ENCODE peak calls at places on chromosomes 4 and X, in ten cellular contexts. One of them, this sample, is unnamed. For H3K27me3, the result is how much of the 10 kb centered on the place peaks cover.

GRCh38 chrX:136457303-136457917 is 30.3 kb upstream of the BRS3 start:
- DNase-seq in cardiac muscle cell: no peak
- DNase-seq in stomach: no peak
- DNase-seq in RWPE2: no peak
- DNase-seq in left lung: no peak
- DNase-seq in sigmoid colon: no peak
- DNase-seq in tibial nerve: no peak
- DNase-seq in A673: no peak
- DNase-seq in pancreas: no peak
- DNase-seq in CD8-positive, alpha-beta T cell: no peak
- DNase-seq in this sample: no peak

GRCh38 chr4:52750819-52751348 is 341 bp downstream of the ERVMER34-1 start:
- DNase-seq in pancreas: peak
- DNase-seq in tibial nerve: no peak
- DNase-seq in cardiac muscle cell: no peak
- DNase-seq in RWPE2: no peak
- DNase-seq in A673: peak
- DNase-seq in sigmoid colon: no peak
- DNase-seq in stomach: no peak
- DNase-seq in CD8-positive, alpha-beta T cell: no peak
- DNase-seq in left lung: no peak
- DNase-seq in this sample: peak

GRCh38 chr4:42607011-42607726 is 49.7 kb downstream of the ATP8A1 start:
- DNase-seq in CD8-positive, alpha-beta T cell: no peak
- DNase-seq in sigmoid colon: no peak
- DNase-seq in A673: no peak
- DNase-seq in pancreas: no peak
- DNase-seq in left lung: no peak
- DNase-seq in stomach: no peak
- DNase-seq in tibial nerve: no peak
- DNase-seq in cardiac muscle cell: no peak
- DNase-seq in RWPE2: no peak
- DNase-seq in this sample: no peak

GRCh38 chr4:144648042-144648441 is 2.1 kb downstream of the HHIP start:
- DNase-seq in tibial nerve: no peak
- DNase-seq in cardiac muscle cell: no peak
- DNase-seq in RWPE2: no peak
- DNase-seq in left lung: no peak
- DNase-seq in stomach: no peak
- DNase-seq in sigmoid colon: no peak
- DNase-seq in A673: no peak
- DNase-seq in pancreas: no peak
- DNase-seq in CD8-positive, alpha-beta T cell: no peak
- DNase-seq in this sample: no peak

GRCh38 chrX:39857780-39858179 is 240.0 kb downstream of the BCOR start:
- DNase-seq in RWPE2: no peak
- DNase-seq in stomach: no peak
- DNase-seq in pancreas: no peak
- DNase-seq in tibial nerve: no peak
- DNase-seq in cardiac muscle cell: no peak
- DNase-seq in sigmoid colon: no peak
- DNase-seq in left lung: no peak
- DNase-seq in CD8-positive, alpha-beta T cell: no peak
- DNase-seq in A673: no peak
- DNase-seq in this sample: no peak

GRCh38 chr4:14581741-14582140 is 420.5 kb upstream of the CPEB2 start:
- DNase-seq in A673: no peak
- DNase-seq in sigmoid colon: no peak
- DNase-seq in tibial nerve: no peak
- DNase-seq in cardiac muscle cell: peak
- DNase-seq in left lung: no peak
- DNase-seq in RWPE2: no peak
- DNase-seq in pancreas: no peak
- DNase-seq in CD8-positive, alpha-beta T cell: no peak
- DNase-seq in stomach: no peak
- DNase-seq in this sample: no peak

GRCh38 chr4:174993916-174994315 is 75.8 kb downstream of the ADAM29 start:
- DNase-seq in CD8-positive, alpha-beta T cell: no peak
- DNase-seq in tibial nerve: no peak
- DNase-seq in sigmoid colon: no peak
- DNase-seq in pancreas: no peak
- DNase-seq in RWPE2: no peak
- DNase-seq in cardiac muscle cell: no peak
- DNase-seq in A673: no peak
- DNase-seq in left lung: no peak
- DNase-seq in stomach: no peak
- DNase-seq in this sample: no peak

GRCh38 chr4:110417151-110417550 is 58.8 kb upstream of the ENPEP start:
- DNase-seq in pancreas: no peak
- DNase-seq in left lung: no peak
- DNase-seq in CD8-positive, alpha-beta T cell: no peak
- DNase-seq in tibial nerve: no peak
- DNase-seq in sigmoid colon: no peak
- DNase-seq in A673: no peak
- DNase-seq in RWPE2: no peak
- DNase-seq in cardiac muscle cell: no peak
- DNase-seq in stomach: no peak
- DNase-seq in this sample: no peak

GRCh38 chrX:136380010-136380769 is 79.4 kb downstream of the ADGRG4 start:
- DNase-seq in tibial nerve: no peak
- DNase-seq in cardiac muscle cell: no peak
- DNase-seq in pancreas: no peak
- DNase-seq in left lung: no peak
- DNase-seq in sigmoid colon: no peak
- DNase-seq in CD8-positive, alpha-beta T cell: no peak
- DNase-seq in stomach: no peak
- DNase-seq in A673: no peak
- DNase-seq in RWPE2: no peak
- DNase-seq in this sample: no peak

GRCh38 chrX:63929608-63930007 is 144.6 kb upstream of the ARHGEF9 start:
- DNase-seq in stomach: no peak
- DNase-seq in tibial nerve: no peak
- DNase-seq in CD8-positive, alpha-beta T cell: no peak
- DNase-seq in sigmoid colon: no peak
- DNase-seq in cardiac muscle cell: no peak
- DNase-seq in left lung: no peak
- DNase-seq in RWPE2: no peak
- DNase-seq in pancreas: no peak
- DNase-seq in A673: no peak
- DNase-seq in this sample: no peak

GRCh38 chr4:78197947-78198346 is 140.8 kb downstream of the FRAS1 start:
- DNase-seq in A673: no peak
- DNase-seq in tibial nerve: no peak
- DNase-seq in cardiac muscle cell: no peak
- DNase-seq in pancreas: no peak
- DNase-seq in stomach: no peak
- DNase-seq in left lung: no peak
- DNase-seq in CD8-positive, alpha-beta T cell: no peak
- DNase-seq in sigmoid colon: no peak
- DNase-seq in RWPE2: no peak
- DNase-seq in this sample: no peak

GRCh38 chr4:105896461-105896939 is 1.2 kb downstream of the NPNT start:
- DNase-seq in cardiac muscle cell: no peak
- DNase-seq in sigmoid colon: no peak
- DNase-seq in A673: no peak
- DNase-seq in stomach: no peak
- DNase-seq in left lung: no peak
- DNase-seq in CD8-positive, alpha-beta T cell: no peak
- DNase-seq in tibial nerve: no peak
- DNase-seq in pancreas: no peak
- DNase-seq in RWPE2: peak
- DNase-seq in this sample: no peak

GRCh38 chr4:16450724-16451123 is 224.5 kb upstream of the TAPT1 start:
- DNase-seq in tibial nerve: no peak
- DNase-seq in A673: peak
- DNase-seq in cardiac muscle cell: no peak
- DNase-seq in sigmoid colon: no peak
- DNase-seq in pancreas: no peak
- DNase-seq in left lung: no peak
- DNase-seq in CD8-positive, alpha-beta T cell: no peak
- DNase-seq in RWPE2: no peak
- DNase-seq in stomach: no peak
- DNase-seq in this sample: no peak

GRCh38 chr4:190015538-190016368 is 11.3 kb downstream of the FRG2 start:
- DNase-seq in A673: peak
- DNase-seq in cardiac muscle cell: no peak
- DNase-seq in sigmoid colon: no peak
- DNase-seq in tibial nerve: no peak
- DNase-seq in stomach: no peak
- DNase-seq in RWPE2: no peak
- DNase-seq in CD8-positive, alpha-beta T cell: peak
- DNase-seq in left lung: no peak
- DNase-seq in pancreas: no peak
- DNase-seq in this sample: no peak
- H3K27me3 ChIP-seq in A673: half or more
- H3K27me3 ChIP-seq in cardiac muscle cell: half or more
- H3K27me3 ChIP-seq in sigmoid colon: half or more
- H3K27me3 ChIP-seq in tibial nerve: half or more
- H3K27me3 ChIP-seq in stomach: half or more
- H3K27me3 ChIP-seq in RWPE2: half or more
- H3K27me3 ChIP-seq in CD8-positive, alpha-beta T cell: under half
- H3K27me3 ChIP-seq in left lung: half or more
- H3K27me3 ChIP-seq in pancreas: under half
- H3K27me3 ChIP-seq in this sample: under half

DNA sequence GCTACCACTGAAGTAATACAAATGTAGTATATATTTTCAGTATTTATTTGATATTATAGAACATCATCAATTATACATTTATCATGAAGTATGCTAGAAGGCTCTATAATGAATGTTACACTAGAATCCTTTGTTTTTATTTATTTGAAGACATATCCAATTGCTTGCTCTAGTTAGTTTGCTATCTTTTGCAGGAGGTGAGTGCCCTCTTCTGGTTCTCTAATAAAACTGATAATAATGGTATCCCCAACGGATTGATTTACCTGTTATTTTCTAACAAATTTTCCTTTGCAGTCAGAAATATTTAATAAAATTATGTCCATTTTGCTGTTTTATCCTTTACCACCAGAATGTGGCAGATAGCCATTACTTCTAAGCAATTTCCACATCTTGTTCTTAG is 274.3 kb upstream of the TACR3 start:
- DNase-seq in RWPE2: no peak
- DNase-seq in CD8-positive, alpha-beta T cell: no peak
- DNase-seq in tibial nerve: no peak
- DNase-seq in stomach: no peak
- DNase-seq in left lung: no peak
- DNase-seq in sigmoid colon: no peak
- DNase-seq in cardiac muscle cell: no peak
- DNase-seq in A673: peak
- DNase-seq in pancreas: no peak
- DNase-seq in this sample: no peak
- TF ChIP-seq CTCF in RWPE2: peak
- TF ChIP-seq CTCF in CD8-positive, alpha-beta T cell: no peak
- TF ChIP-seq CTCF in tibial nerve: no peak
- TF ChIP-seq CTCF in stomach: no peak
- TF ChIP-seq CTCF in left lung: no peak
- TF ChIP-seq CTCF in sigmoid colon: no peak
- TF ChIP-seq CTCF in cardiac muscle cell: no peak
- TF ChIP-seq CTCF in A673: peak
- TF ChIP-seq CTCF in pancreas: no peak
- TF ChIP-seq CTCF in this sample: no peak

DNA sequence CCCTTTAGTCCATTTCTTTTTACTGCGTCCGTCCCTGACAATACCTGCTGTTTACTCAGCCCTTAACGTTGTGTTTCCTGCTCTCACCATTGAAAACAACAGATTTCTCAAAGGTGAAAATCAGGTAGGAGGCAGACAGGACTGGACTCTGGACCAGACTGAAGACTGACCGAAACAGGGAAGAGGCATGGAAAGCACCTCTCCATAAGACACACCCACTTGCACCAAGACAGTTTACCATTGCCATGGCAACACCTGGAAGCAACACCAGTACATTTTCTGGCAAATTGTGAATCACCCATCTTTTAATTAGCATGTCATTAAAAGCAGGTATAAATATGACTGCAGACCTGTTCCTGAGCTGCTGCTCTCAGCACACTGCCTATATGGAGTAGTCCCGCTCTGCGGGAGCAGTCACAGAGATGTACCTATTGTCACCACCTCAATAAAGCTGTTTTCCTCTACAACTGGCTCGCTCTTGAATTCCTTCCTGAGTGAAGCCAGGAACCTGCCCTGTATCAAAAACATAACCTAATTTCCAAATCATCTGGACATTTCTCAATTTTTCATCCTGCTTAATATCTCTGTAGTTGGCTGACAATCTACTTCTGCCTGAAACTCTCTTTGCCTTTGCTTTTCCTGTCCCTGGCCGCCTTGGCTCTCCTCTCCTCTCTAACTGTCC is 117.0 kb downstream of the RNF150 start:
- DNase-seq in left lung: no peak
- DNase-seq in pancreas: no peak
- DNase-seq in cardiac muscle cell: no peak
- DNase-seq in A673: no peak
- DNase-seq in tibial nerve: no peak
- DNase-seq in CD8-positive, alpha-beta T cell: no peak
- DNase-seq in sigmoid colon: no peak
- DNase-seq in stomach: no peak
- DNase-seq in RWPE2: no peak
- DNase-seq in this sample: no peak
- H3K27me3 ChIP-seq in left lung: under half
- H3K27me3 ChIP-seq in pancreas: under half
- H3K27me3 ChIP-seq in cardiac muscle cell: under half
- H3K27me3 ChIP-seq in A673: under half
- H3K27me3 ChIP-seq in tibial nerve: under half
- H3K27me3 ChIP-seq in CD8-positive, alpha-beta T cell: under half
- H3K27me3 ChIP-seq in sigmoid colon: under half
- H3K27me3 ChIP-seq in stomach: under half
- H3K27me3 ChIP-seq in RWPE2: under half
- H3K27me3 ChIP-seq in this sample: under half

DNA sequence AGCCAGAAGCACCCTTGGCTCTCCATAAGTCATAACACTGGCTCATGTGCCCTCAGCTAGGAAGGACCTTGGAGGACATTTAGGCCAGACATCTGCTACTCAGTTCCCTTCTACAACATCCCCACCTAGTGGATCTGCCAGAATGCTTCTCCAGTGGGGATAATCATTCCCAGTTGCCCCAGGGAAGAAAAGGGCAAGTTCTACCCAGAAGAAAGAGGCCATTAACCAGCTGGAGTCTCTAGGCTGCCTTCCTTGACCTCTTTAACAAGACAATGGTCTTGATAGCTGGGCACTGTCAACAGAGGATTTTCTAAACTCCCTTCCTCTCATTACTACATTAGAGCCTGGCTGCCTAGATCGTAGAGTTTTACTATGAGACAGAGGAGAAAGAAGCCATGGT is 42.0 kb downstream of the LGI2 start:
- DNase-seq in tibial nerve: no peak
- DNase-seq in RWPE2: no peak
- DNase-seq in pancreas: no peak
- DNase-seq in cardiac muscle cell: peak
- DNase-seq in CD8-positive, alpha-beta T cell: no peak
- DNase-seq in A673: peak
- DNase-seq in left lung: no peak
- DNase-seq in stomach: no peak
- DNase-seq in sigmoid colon: no peak
- DNase-seq in this sample: no peak
- TF ChIP-seq CTCF in tibial nerve: no peak
- TF ChIP-seq CTCF in RWPE2: peak
- TF ChIP-seq CTCF in pancreas: no peak
- TF ChIP-seq CTCF in cardiac muscle cell: peak
- TF ChIP-seq CTCF in CD8-positive, alpha-beta T cell: no peak
- TF ChIP-seq CTCF in A673: peak
- TF ChIP-seq CTCF in left lung: peak
- TF ChIP-seq CTCF in stomach: no peak
- TF ChIP-seq CTCF in sigmoid colon: no peak
- TF ChIP-seq CTCF in this sample: peak

This sample was measured in right lobe of liver.